ENCODE peak calls at places on chromosomes 6 and 20, in ten cellular contexts. W, K, G, O, A, Q, C, R, T and L are unnamed samples.

GRCh38 chr20:47887477-47888080 is 102.3 kb upstream of the SULF2 start:
- DNase-seq in T (no peak), O (no peak), R (no peak), A (no peak), Q (no peak), K (no peak), C (no peak), W (no peak), G (no peak), L (no peak)

GRCh38 chr6:109793015-109793414 is 101.9 kb downstream of the FIG4 start:
- DNase-seq in O (no peak), W (no peak), A (no peak), G (no peak), T (no peak), R (no peak), K (no peak), Q (no peak), C (no peak), L (no peak)

GRCh38 chr6:94463306-94463705 is 1043.9 kb upstream of the EPHA7 start:
- DNase-seq in K (no peak), R (no peak), O (no peak), C (no peak), Q (no peak), W (no peak), G (no peak), T (no peak), A (no peak), L (no peak)

GRCh38 chr20:58306421-58307261 is 2.9 kb upstream of the RAB22A start:
- DNase-seq in R (peak), O (peak), K (peak), A (no peak), C (peak), W (no peak), G (peak), Q (peak), T (no peak), L (no peak)

GRCh38 chr20:38692436-38693411 is 31.6 kb upstream of the SLC32A1 start:
- DNase-seq in T (peak), Q (peak), W (no peak), R (peak), C (peak), G (peak), O (no peak), A (peak), K (no peak), L (peak)

GRCh38 chr6:46014511-46015118 is 1.0 kb downstream of the CLIC5 start:
- DNase-seq in W (no peak), T (peak), Q (peak), C (no peak), K (no peak), R (no peak), O (peak), G (no peak), A (peak), L (no peak)

GRCh38 chr6:161236091-161236633 is 37.7 kb downstream of the AGPAT4 start:
- DNase-seq in T (no peak), W (no peak), O (no peak), R (no peak), K (peak), Q (no peak), A (no peak), G (no peak), C (no peak), L (no peak)

GRCh38 chr20:11168026-11168425 is 494.2 kb upstream of the JAG1 start:
- DNase-seq in Q (no peak), A (no peak), C (no peak), O (no peak), R (no peak), W (no peak), K (no peak), G (no peak), T (no peak), L (no peak)

GRCh38 chr20:19783966-19784401 is 25.9 kb downstream of the RIN2 start:
- DNase-seq in K (no peak), T (no peak), W (no peak), A (peak), O (no peak), Q (no peak), G (no peak), C (no peak), R (no peak), L (peak)

GRCh38 chr20:35741892-35742740 is at the start of gene RBM39:
- DNase-seq in T (peak), C (peak), O (peak), A (peak), W (peak), R (peak), G (peak), K (peak), Q (peak), L (peak)

GRCh38 chr6:113495521-113495920 is 361.6 kb upstream of the MARCKS start:
- DNase-seq in Q (no peak), W (no peak), C (no peak), R (no peak), K (no peak), G (no peak), T (no peak), O (no peak), A (no peak), L (peak)

GRCh38 chr20:63739129-63740069 is at the start of gene SLC2A4RG:
- DNase-seq in O (peak), C (peak), W (peak), R (peak), G (peak), T (peak), K (peak), A (peak), Q (peak), L (peak)

GRCh38 chr6:65289491-65289890 is 417.5 kb downstream of the EYS start:
- DNase-seq in O (no peak), K (no peak), G (no peak), C (no peak), A (no peak), W (no peak), T (no peak), Q (no peak), R (no peak), L (no peak)

GRCh38 chr20:32580194-32580593 is 4.9 kb downstream of the NOL4L start:
- DNase-seq in T (no peak), A (no peak), K (no peak), C (no peak), W (no peak), G (no peak), O (no peak), Q (no peak), R (no peak), L (no peak)

GRCh38 chr20:23889775-23890187 is 10.2 kb upstream of the CST5 start:
- DNase-seq in W (no peak), R (peak), A (peak), T (peak), O (no peak), Q (peak), K (peak), G (peak), C (peak), L (peak)

GRCh38 chr6:167163476-167164011 is 5.8 kb upstream of the GPR31 start:
- DNase-seq in G (no peak), O (peak), W (no peak), A (no peak), T (peak), K (no peak), C (no peak), Q (no peak), R (no peak), L (no peak)

GRCh38 chr6:1802495-1803395 is 193.0 kb downstream of the FOXC1 start:
- DNase-seq in O (no peak), T (no peak), C (no peak), Q (no peak), R (no peak), G (no peak), W (no peak), A (no peak), K (no peak), L (no peak)

GRCh38 chr6:152435816-152436215 is 201.3 kb downstream of the SYNE1 start:
- DNase-seq in R (no peak), C (no peak), G (no peak), O (no peak), Q (no peak), T (no peak), A (no peak), K (no peak), W (no peak), L (no peak)

GRCh38 chr6:79601020-79601609 is 30.0 kb upstream of the SH3BGRL2 start:
- DNase-seq in W (no peak), G (no peak), A (no peak), C (no peak), R (peak), O (no peak), Q (no peak), K (no peak), T (no peak), L (peak)

GRCh38 chr6:125913864-125914351 is 42.7 kb upstream of the HINT3 start:
- DNase-seq in T (no peak), G (no peak), Q (no peak), O (no peak), W (no peak), C (no peak), R (peak), A (no peak), K (no peak), L (peak)

GRCh38 chr6:79672631-79673065 is 41.5 kb downstream of the SH3BGRL2 start:
- DNase-seq in Q (no peak), C (peak), K (no peak), R (peak), G (no peak), W (no peak), T (no peak), A (no peak), O (no peak), L (no peak)

GRCh38 chr6:116373300-116373699 is 2.6 kb downstream of the DSE start:
- DNase-seq in G (no peak), T (no peak), C (no peak), A (no peak), Q (no peak), W (no peak), R (no peak), O (no peak), K (no peak), L (no peak)

GRCh38 chr6:170207586-170207985 is 83.3 kb downstream of the DLL1 start:
- DNase-seq in A (no peak), W (no peak), R (no peak), Q (peak), C (no peak), G (no peak), T (no peak), O (peak), K (no peak), L (no peak)

GRCh38 chr6:34003962-34004361 is 141.9 kb downstream of the GRM4 start:
- DNase-seq in C (no peak), W (no peak), A (no peak), G (no peak), K (no peak), T (no peak), R (no peak), Q (no peak), O (no peak), L (no peak)

GRCh38 chr20:43919686-43920403 is 5.2 kb downstream of the TOX2 start:
- DNase-seq in O (no peak), R (no peak), W (peak), A (no peak), C (no peak), T (no peak), K (no peak), Q (no peak), G (no peak), L (no peak)

GRCh38 chr6:13712485-13712990 is 903 bp upstream of the RANBP9 start:
- DNase-seq in W (no peak), K (no peak), C (peak), R (no peak), A (no peak), T (no peak), G (no peak), O (no peak), Q (no peak), L (no peak)

GRCh38 chr6:138296381-138296780 is 78.1 kb upstream of the PBOV1 start:
- DNase-seq in O (no peak), K (no peak), G (no peak), W (no peak), T (no peak), Q (no peak), R (no peak), A (no peak), C (no peak), L (no peak)

GRCh38 chr20:57897156-57897874 is 187.5 kb upstream of the PMEPA1 start:
- DNase-seq in O (peak), Q (no peak), T (no peak), C (no peak), W (no peak), G (no peak), R (no peak), K (no peak), A (no peak), L (no peak)

GRCh38 chr6:83430606-83431544 is at the start of gene ME1:
- DNase-seq in W (no peak), C (peak), T (peak), G (peak), K (peak), R (peak), A (peak), O (peak), Q (no peak), L (peak)

GRCh38 chr6:2534406-2535139 is 216.1 kb downstream of the MYLK4 start:
- DNase-seq in K (no peak), O (no peak), G (no peak), A (no peak), R (no peak), C (peak), T (no peak), W (no peak), Q (no peak), L (no peak)

GRCh38 chr6:140977425-140977824 is 1155.3 kb upstream of the GJE1 start:
- DNase-seq in T (no peak), W (no peak), C (no peak), G (no peak), A (no peak), O (no peak), Q (no peak), K (no peak), R (no peak), L (no peak)